ENCODE peak calls at places on chromosomes 7 and 10, in ten cellular contexts. A, V, X, D, Y, J, S, G, F and C are unnamed samples.

GRCh38 chr7:80060218-80060806 is 74.3 kb upstream of the GNAI1 start:
- DNase-seq in G (no peak), V (peak), J (peak), F (no peak), D (peak), A (peak), S (peak), Y (peak), X (peak), C (no peak)

GRCh38 chr7:130346941-130347340 is 2.3 kb downstream of the CPA5 start:
- DNase-seq in F (no peak), G (peak), A (no peak), J (no peak), X (no peak), D (no peak), V (no peak), S (no peak), Y (no peak), C (no peak)

GRCh38 chr7:142950235-142950634 is 11.0 kb downstream of the LLCFC1 start:
- DNase-seq in J (no peak), F (no peak), V (no peak), S (no peak), D (no peak), Y (no peak), A (no peak), X (no peak), G (no peak), C (no peak)

GRCh38 chr7:17663056-17663675 is 277.1 kb downstream of the SNX13 start:
- DNase-seq in A (no peak), Y (peak), X (no peak), D (no peak), V (no peak), S (peak), J (no peak), G (no peak), F (no peak), C (no peak)

GRCh38 chr10:3468919-3469638 is 296.5 kb upstream of the PITRM1 start:
- DNase-seq in V (peak), X (no peak), Y (peak), J (no peak), S (peak), F (no peak), A (no peak), G (no peak), D (peak), C (peak)

GRCh38 chr7:51162724-51163329 is 153.8 kb downstream of the COBL start:
- DNase-seq in D (peak), X (peak), F (peak), G (peak), V (peak), Y (peak), S (peak), A (peak), J (peak), C (peak)

GRCh38 chr10:73946253-73947145 is 35.6 kb downstream of the PLAU start:
- DNase-seq in A (peak), F (no peak), S (no peak), J (no peak), Y (no peak), V (no peak), G (no peak), X (no peak), D (no peak), C (no peak)

GRCh38 chr7:125391921-125392320 is 462.3 kb upstream of the POT1 start:
- DNase-seq in X (no peak), G (no peak), Y (no peak), A (no peak), S (no peak), F (no peak), V (peak), J (no peak), D (no peak), C (no peak)

GRCh38 chr7:67644149-67644548 is 647.5 kb downstream of the TYW1 start:
- DNase-seq in F (no peak), J (no peak), G (no peak), Y (no peak), A (no peak), S (no peak), V (no peak), X (no peak), D (no peak), C (no peak)

GRCh38 chr10:29160110-29160669 is 128.7 kb upstream of the LYZL1 start:
- DNase-seq in F (no peak), V (peak), S (peak), X (no peak), G (no peak), A (no peak), D (peak), Y (peak), J (peak), C (peak)

GRCh38 chr7:30469303-30469702 is 9.3 kb downstream of the NOD1 start:
- DNase-seq in J (peak), X (peak), F (no peak), V (peak), D (peak), Y (peak), A (peak), G (peak), S (peak), C (peak)

GRCh38 chr7:15464762-15465144 is 97.1 kb downstream of the AGMO start:
- DNase-seq in X (no peak), S (no peak), Y (no peak), J (no peak), D (no peak), A (no peak), F (no peak), V (no peak), G (no peak), C (no peak)

GRCh38 chr7:55536619-55537457 is 35.5 kb downstream of the VOPP1 start:
- DNase-seq in V (no peak), S (no peak), D (no peak), A (no peak), X (no peak), G (no peak), J (no peak), F (peak), Y (no peak), C (no peak)

GRCh38 chr7:99311702-99312101 is 14.0 kb upstream of the ARPC1A start:
- DNase-seq in Y (no peak), V (no peak), D (no peak), G (no peak), A (no peak), X (no peak), F (no peak), S (no peak), J (no peak), C (no peak)

GRCh38 chr10:26944261-26944882 is 83.6 kb upstream of the ABI1 start:
- DNase-seq in D (no peak), X (no peak), A (no peak), F (no peak), S (no peak), J (no peak), G (no peak), V (no peak), Y (no peak), C (no peak)

GRCh38 chr10:20299037-20299557 is 482.9 kb downstream of the PLXDC2 start:
- DNase-seq in S (no peak), A (no peak), V (no peak), G (no peak), Y (no peak), F (no peak), X (no peak), J (no peak), D (no peak), C (no peak)

GRCh38 chr7:4763794-4764185 is 11.6 kb upstream of the AP5Z1 start:
- DNase-seq in J (no peak), X (no peak), S (no peak), V (no peak), G (no peak), D (no peak), A (no peak), F (no peak), Y (no peak), C (no peak)